ENCODE peak calls at places on chromosome 18, in six cellular contexts. Z, V, Q, Y, A and F are unnamed samples.

GRCh38 chr18:31497711-31498449 is at the start of gene DSG2:
- DNase-seq in V (peak; percentile 43), Q (peak; percentile 72), Y (peak; percentile 72), Z (peak; percentile 88), A (no peak), F (peak; percentile 64)

GRCh38 chr18:76461148-76461547 is 33.9 kb downstream of the ZNF516 start:
- DNase-seq in A (no peak), Z (no peak), Q (no peak), V (no peak), Y (no peak), F (no peak)

GRCh38 chr18:69969491-69969890 is 21.8 kb upstream of the CD226 start:
- DNase-seq in Q (no peak), Z (no peak), A (no peak), V (no peak), Y (no peak), F (no peak)

GRCh38 chr18:42141439-42141838 is 186.4 kb downstream of the PIK3C3 start:
- DNase-seq in Q (no peak), Y (no peak), V (peak; percentile 53), Z (no peak), A (no peak), F (peak; percentile 10)

GRCh38 chr18:22176622-22177495 is 7.5 kb downstream of the GATA6 start:
- DNase-seq in Y (no peak), V (no peak), Q (no peak), Z (no peak), A (no peak), F (no peak)

GRCh38 chr18:62716679-62717058 is 1.3 kb downstream of the PHLPP1 start:
- DNase-seq in Z (peak; percentile 22), Q (no peak), V (no peak), A (no peak), Y (peak; percentile 77), F (peak; percentile 37)

GRCh38 chr18:12647773-12648172 is 10.1 kb downstream of the SPIRE1 start:
- DNase-seq in Y (no peak), V (no peak), Q (no peak), A (no peak), Z (no peak), F (no peak)

GRCh38 chr18:26575865-26576217 is 27.5 kb upstream of the KCTD1 start:
- DNase-seq in A (no peak), Y (no peak), V (no peak), Q (no peak), Z (no peak), F (peak; percentile 14)

GRCh38 chr18:62436636-62437519 is 85.9 kb upstream of the ZCCHC2 start:
- DNase-seq in A (no peak), Y (no peak), V (no peak), Z (no peak), Q (no peak), F (peak; percentile 23)

GRCh38 chr18:69727912-69728572 is 219.6 kb downstream of the CD226 start:
- DNase-seq in Q (no peak), Y (no peak), V (no peak), A (no peak), Z (no peak), F (no peak)

GRCh38 chr18:48790226-48790863 is 160.4 kb downstream of the SMAD7 start:
- DNase-seq in A (no peak), Q (no peak), Z (no peak), V (no peak), Y (no peak), F (no peak)

GRCh38 chr18:3448845-3449701 is 899 bp upstream of the TGIF1 start:
- DNase-seq in Q (no peak), Y (peak; percentile 60), V (peak; percentile 91), A (peak; percentile 44), Z (peak; percentile 40), F (no peak)

GRCh38 chr18:55529581-55529980 is 58.4 kb downstream of the TCF4 start:
- DNase-seq in V (no peak), A (no peak), Z (no peak), Q (no peak), Y (no peak), F (no peak)

GRCh38 chr18:59725177-59725576 is 28.0 kb upstream of the CCBE1 start:
- DNase-seq in Y (no peak), V (no peak), Z (no peak), Q (no peak), A (no peak), F (no peak)

GRCh38 chr18:42025974-42026625 is 71.1 kb downstream of the PIK3C3 start:
- DNase-seq in V (no peak), A (peak; percentile 71), Q (no peak), Z (no peak), Y (no peak), F (no peak)

GRCh38 chr18:12032786-12033642 is 51.7 kb downstream of the IMPA2 start:
- DNase-seq in Z (no peak), Q (no peak), V (no peak), Y (no peak), A (no peak), F (no peak)

GRCh38 chr18:74013955-74014354 is 133.7 kb downstream of the FBXO15 start:
- DNase-seq in Y (no peak), Z (no peak), V (no peak), Q (no peak), A (no peak), F (no peak)

GRCh38 chr18:59715966-59716369 is 18.7 kb upstream of the CCBE1 start:
- DNase-seq in Z (no peak), Q (no peak), V (no peak), A (no peak), Y (no peak), F (peak; percentile 9)

GRCh38 chr18:395481-396250 is 104.8 kb downstream of the COLEC12 start:
- DNase-seq in Y (peak; percentile 70), Q (no peak), A (no peak), Z (no peak), V (no peak), F (no peak)

GRCh38 chr18:40555914-40556313 is 1399.1 kb upstream of the PIK3C3 start:
- DNase-seq in V (no peak), Z (no peak), A (no peak), Q (no peak), Y (no peak), F (no peak)

GRCh38 chr18:60145776-60146175 is 226.8 kb downstream of the MC4R start:
- DNase-seq in Q (no peak), A (no peak), Z (no peak), Y (no peak), V (no peak), F (no peak)

GRCh38 chr18:23433360-23433759 is 19.7 kb upstream of the RIOK3 start:
- DNase-seq in Q (no peak), V (no peak), Y (no peak), Z (peak; percentile 70), A (no peak), F (no peak)

GRCh38 chr18:48263913-48264506 is 145.2 kb downstream of the ZBTB7C start:
- DNase-seq in Z (no peak), Q (no peak), A (no peak), V (no peak), Y (peak; percentile 30), F (no peak)

GRCh38 chr18:77107218-77107815 is 25.3 kb downstream of the MBP start:
- DNase-seq in Y (no peak), V (no peak), A (no peak), Q (no peak), Z (no peak), F (no peak)

GRCh38 chr18:43735570-43735969 is 458.3 kb upstream of the SYT4 start:
- DNase-seq in Z (no peak), Y (no peak), A (no peak), Q (no peak), V (no peak), F (no peak)

GRCh38 chr18:68969027-68969426 is 171.1 kb downstream of the CCDC102B start:
- DNase-seq in A (no peak), Y (no peak), Z (no peak), Q (no peak), V (no peak), F (no peak)

GRCh38 chr18:43587538-43588153 is 310.4 kb upstream of the SYT4 start:
- DNase-seq in V (peak; percentile 25), Z (peak; percentile 14), Q (no peak), A (no peak), Y (peak; percentile 68), F (no peak)

GRCh38 chr18:10242922-10243680 is 211.3 kb upstream of the APCDD1 start:
- DNase-seq in Q (no peak), Z (peak; percentile 30), A (no peak), V (no peak), Y (no peak), F (no peak)
- TF ChIP-seq JUND in Q (no peak), Z (no peak), A (no peak), V (no peak), Y (no peak), F (no peak)

GRCh38 chr18:57544958-57545661 is 41.4 kb downstream of the FECH start:
- DNase-seq in A (peak; percentile 24), Q (no peak), Z (no peak), V (no peak), Y (no peak), F (no peak)
- TF ChIP-seq JUND in A (no peak), Q (no peak), Z (no peak), V (no peak), Y (no peak), F (no peak)

GRCh38 chr18:36724169-36724568 is 104.6 kb downstream of the TPGS2 start:
- DNase-seq in Q (no peak), Y (no peak), V (no peak), A (no peak), Z (no peak), F (no peak)

GRCh38 chr18:36729197-36729596 is 99.6 kb downstream of the TPGS2 start:
- DNase-seq in Q (no peak), Z (no peak), A (no peak), V (no peak), Y (no peak), F (no peak)

GRCh38 chr18:36719630-36720029 is 109.2 kb downstream of the TPGS2 start:
- DNase-seq in Y (no peak), Q (no peak), Z (no peak), A (no peak), V (no peak), F (no peak)

GRCh38 chr18:36728345-36728744 is 100.5 kb downstream of the TPGS2 start:
- DNase-seq in A (no peak), V (no peak), Q (no peak), Y (no peak), Z (no peak), F (no peak)

DNA sequence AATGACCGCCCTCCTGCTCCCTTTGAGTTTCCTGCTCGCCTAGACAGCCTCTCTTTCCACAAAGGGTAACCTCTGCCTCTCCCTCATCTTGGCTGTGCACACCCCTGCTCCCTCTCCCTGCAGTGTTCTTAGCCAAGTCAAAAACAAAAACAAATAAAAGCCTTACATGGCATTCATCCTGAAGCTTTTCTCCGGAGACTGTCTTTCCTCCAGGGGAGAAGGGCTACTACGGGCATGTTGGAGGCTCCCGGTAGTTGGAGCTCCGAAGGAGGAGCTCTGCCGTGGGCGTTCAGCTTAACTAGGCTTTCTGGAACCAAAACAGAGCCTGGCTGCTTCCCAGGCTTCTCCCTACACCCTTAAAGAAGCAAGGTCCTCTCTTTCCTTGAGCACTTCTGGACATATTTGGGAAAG is 104.2 kb downstream of the TPGS2 start:
- DNase-seq in A (no peak), Z (no peak), Q (no peak), V (no peak), Y (no peak), F (no peak)
- TF ChIP-seq JUND in A (no peak), Z (no peak), Q (no peak), V (no peak), Y (no peak), F (no peak)

DNA sequence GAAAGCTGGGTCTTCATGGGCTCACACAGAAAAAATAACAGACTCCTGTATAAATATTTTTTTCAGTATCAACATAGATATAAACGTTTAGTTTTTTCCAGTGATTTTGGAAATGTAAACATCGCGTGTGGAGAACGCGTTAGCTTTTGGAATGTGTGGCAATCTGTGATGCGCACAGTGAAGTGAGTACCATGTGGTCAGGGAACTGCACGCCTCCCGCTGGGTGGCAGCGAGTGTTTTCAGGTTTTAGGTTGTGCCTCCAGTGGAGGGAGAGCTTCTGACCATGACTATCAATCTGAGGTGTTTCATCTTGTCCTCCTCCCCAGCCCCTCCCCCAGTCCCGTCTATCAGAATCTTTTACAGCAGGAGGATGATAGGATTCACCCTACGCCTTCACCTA is 127.8 kb downstream of the ARHGAP28 start:
- DNase-seq in Q (no peak), V (no peak), A (no peak), Z (peak; percentile 16), Y (no peak), F (no peak)
- TF ChIP-seq JUND in Q (no peak), V (no peak), A (no peak), Z (no peak), Y (no peak), F (no peak)